ENCODE peak calls at places on chromosomes 13 and 19, in six cellular contexts. One of them, this sample, is unnamed.

GRCh38 chr19:38062959-38063786 is 156.2 kb downstream of the SIPA1L3 start:
- DNase-seq in left ventricle myocardium inferior: no peak
- DNase-seq in fibroblast of lung: peak; percentile 43
- DNase-seq in ovary: peak; percentile 30
- DNase-seq in tibial artery: no peak
- DNase-seq in HCT116: no peak
- DNase-seq in this sample: no peak

GRCh38 chr19:49153167-49153809 is 1.9 kb downstream of the HRC start:
- DNase-seq in tibial artery: no peak
- DNase-seq in HCT116: no peak
- DNase-seq in left ventricle myocardium inferior: no peak
- DNase-seq in ovary: no peak
- DNase-seq in fibroblast of lung: no peak
- DNase-seq in this sample: no peak

GRCh38 chr19:6737873-6738725 is 719 bp upstream of the GPR108 start:
- DNase-seq in left ventricle myocardium inferior: peak; percentile 93
- DNase-seq in HCT116: no peak
- DNase-seq in fibroblast of lung: peak; percentile 76
- DNase-seq in ovary: peak; percentile 94
- DNase-seq in tibial artery: peak; percentile 99
- DNase-seq in this sample: peak; percentile 75

GRCh38 chr13:112973577-112973951 is 4.5 kb downstream of the MCF2L start:
- DNase-seq in ovary: no peak
- DNase-seq in tibial artery: no peak
- DNase-seq in fibroblast of lung: no peak
- DNase-seq in left ventricle myocardium inferior: peak; percentile 12
- DNase-seq in HCT116: no peak
- DNase-seq in this sample: no peak

GRCh38 chr19:40433391-40434216 is 7.8 kb upstream of the SERTAD1 start:
- DNase-seq in tibial artery: peak; percentile 88
- DNase-seq in left ventricle myocardium inferior: peak; percentile 89
- DNase-seq in ovary: peak; percentile 90
- DNase-seq in fibroblast of lung: peak; percentile 91
- DNase-seq in HCT116: no peak
- DNase-seq in this sample: peak; percentile 55

GRCh38 chr19:49142866-49143335 is 12.3 kb downstream of the HRC start:
- DNase-seq in ovary: peak; percentile 79
- DNase-seq in fibroblast of lung: peak; percentile 91
- DNase-seq in left ventricle myocardium inferior: peak; percentile 92
- DNase-seq in tibial artery: peak; percentile 87
- DNase-seq in HCT116: no peak
- DNase-seq in this sample: peak; percentile 79

GRCh38 chr19:58356971-58357797 is 3.9 kb upstream of the A1BG start:
- DNase-seq in ovary: peak; percentile 28
- DNase-seq in fibroblast of lung: no peak
- DNase-seq in tibial artery: no peak
- DNase-seq in HCT116: no peak
- DNase-seq in left ventricle myocardium inferior: no peak
- DNase-seq in this sample: no peak

GRCh38 chr13:58202099-58202498 is 570.6 kb downstream of the PCDH17 start:
- DNase-seq in HCT116: no peak
- DNase-seq in tibial artery: no peak
- DNase-seq in ovary: no peak
- DNase-seq in left ventricle myocardium inferior: no peak
- DNase-seq in fibroblast of lung: no peak
- DNase-seq in this sample: no peak

GRCh38 chr19:4326837-4327251 is 11.8 kb downstream of the STAP2 start:
- DNase-seq in HCT116: no peak
- DNase-seq in ovary: peak; percentile 67
- DNase-seq in fibroblast of lung: no peak
- DNase-seq in tibial artery: no peak
- DNase-seq in left ventricle myocardium inferior: no peak
- DNase-seq in this sample: no peak

GRCh38 chr13:111177803-111178389 is 62.8 kb downstream of the ARHGEF7 start:
- DNase-seq in fibroblast of lung: peak; percentile 79
- DNase-seq in ovary: no peak
- DNase-seq in left ventricle myocardium inferior: no peak
- DNase-seq in tibial artery: no peak
- DNase-seq in HCT116: no peak
- DNase-seq in this sample: no peak

GRCh38 chr13:96650301-96650886 is 343.9 kb downstream of the OXGR1 start:
- DNase-seq in left ventricle myocardium inferior: no peak
- DNase-seq in fibroblast of lung: peak; percentile 88
- DNase-seq in ovary: no peak
- DNase-seq in HCT116: peak; percentile 3
- DNase-seq in tibial artery: no peak
- DNase-seq in this sample: no peak

GRCh38 chr13:110136660-110137585 is 170.0 kb downstream of the COL4A1 start:
- DNase-seq in fibroblast of lung: no peak
- DNase-seq in HCT116: no peak
- DNase-seq in ovary: no peak
- DNase-seq in tibial artery: no peak
- DNase-seq in left ventricle myocardium inferior: no peak
- DNase-seq in this sample: no peak

GRCh38 chr13:98988782-98989181 is 10.9 kb upstream of the DOCK9 start:
- DNase-seq in tibial artery: no peak
- DNase-seq in HCT116: no peak
- DNase-seq in left ventricle myocardium inferior: no peak
- DNase-seq in ovary: no peak
- DNase-seq in fibroblast of lung: no peak
- DNase-seq in this sample: no peak

GRCh38 chr19:1922803-1923202 is 17.6 kb downstream of the ADAT3 start:
- DNase-seq in ovary: no peak
- DNase-seq in tibial artery: no peak
- DNase-seq in fibroblast of lung: no peak
- DNase-seq in left ventricle myocardium inferior: no peak
- DNase-seq in HCT116: no peak
- DNase-seq in this sample: no peak

GRCh38 chr19:55646889-55647731 is 902 bp upstream of the CCDC106 start:
- DNase-seq in ovary: no peak
- DNase-seq in tibial artery: no peak
- DNase-seq in left ventricle myocardium inferior: no peak
- DNase-seq in HCT116: no peak
- DNase-seq in fibroblast of lung: no peak
- DNase-seq in this sample: no peak

GRCh38 chr19:1084024-1084868 is 10.9 kb downstream of the POLR2E start:
- DNase-seq in ovary: no peak
- DNase-seq in fibroblast of lung: no peak
- DNase-seq in HCT116: no peak
- DNase-seq in tibial artery: peak; percentile 17
- DNase-seq in left ventricle myocardium inferior: no peak
- DNase-seq in this sample: no peak

GRCh38 chr19:23817519-23817918 is 58.8 kb upstream of the ZNF681 start:
- DNase-seq in left ventricle myocardium inferior: no peak
- DNase-seq in fibroblast of lung: peak; percentile 14
- DNase-seq in HCT116: peak; percentile 4
- DNase-seq in ovary: no peak
- DNase-seq in tibial artery: no peak
- DNase-seq in this sample: no peak

GRCh38 chr13:20714161-20714560 is 10.7 kb downstream of the IL17D start:
- DNase-seq in tibial artery: no peak
- DNase-seq in HCT116: no peak
- DNase-seq in fibroblast of lung: peak; percentile 63
- DNase-seq in left ventricle myocardium inferior: no peak
- DNase-seq in ovary: no peak
- DNase-seq in this sample: no peak

GRCh38 chr13:51269039-51269438 is 46.8 kb downstream of the FAM124A start:
- DNase-seq in left ventricle myocardium inferior: no peak
- DNase-seq in fibroblast of lung: peak; percentile 60
- DNase-seq in HCT116: no peak
- DNase-seq in ovary: no peak
- DNase-seq in tibial artery: no peak
- DNase-seq in this sample: no peak

GRCh38 chr13:52788011-52788410 is 48.4 kb upstream of the CNMD start:
- DNase-seq in HCT116: no peak
- DNase-seq in left ventricle myocardium inferior: no peak
- DNase-seq in fibroblast of lung: no peak
- DNase-seq in ovary: no peak
- DNase-seq in tibial artery: no peak
- DNase-seq in this sample: no peak

GRCh38 chr19:57249329-57249728 is 8.9 kb downstream of the ZNF805 start:
- DNase-seq in fibroblast of lung: no peak
- DNase-seq in left ventricle myocardium inferior: no peak
- DNase-seq in HCT116: no peak
- DNase-seq in ovary: no peak
- DNase-seq in tibial artery: no peak
- DNase-seq in this sample: no peak

GRCh38 chr13:55439450-55439849 is 1701.3 kb upstream of the PRR20A start:
- DNase-seq in fibroblast of lung: no peak
- DNase-seq in HCT116: no peak
- DNase-seq in tibial artery: no peak
- DNase-seq in left ventricle myocardium inferior: no peak
- DNase-seq in ovary: no peak
- DNase-seq in this sample: no peak

GRCh38 chr13:71773534-71773933 is 93.5 kb downstream of the DACH1 start:
- DNase-seq in tibial artery: no peak
- DNase-seq in fibroblast of lung: no peak
- DNase-seq in ovary: no peak
- DNase-seq in left ventricle myocardium inferior: no peak
- DNase-seq in HCT116: no peak
- DNase-seq in this sample: no peak

GRCh38 chr19:2511570-2511969 is 35.6 kb downstream of the GADD45B start:
- DNase-seq in left ventricle myocardium inferior: no peak
- DNase-seq in HCT116: no peak
- DNase-seq in tibial artery: no peak
- DNase-seq in fibroblast of lung: no peak
- DNase-seq in ovary: no peak
- DNase-seq in this sample: no peak

GRCh38 chr13:32211788-32212187 is 103.4 kb downstream of the ZAR1L start:
- DNase-seq in ovary: no peak
- DNase-seq in HCT116: no peak
- DNase-seq in tibial artery: no peak
- DNase-seq in left ventricle myocardium inferior: no peak
- DNase-seq in fibroblast of lung: peak; percentile 98
- DNase-seq in this sample: no peak
- H3K27ac ChIP-seq in ovary: no peak overlapping the region
- H3K27ac ChIP-seq in HCT116: no peak overlapping the region
- H3K27ac ChIP-seq in tibial artery: peak overlapping the region; percentile 48
- H3K27ac ChIP-seq in left ventricle myocardium inferior: peak overlapping the region; percentile 82
- H3K27ac ChIP-seq in fibroblast of lung: peak overlapping the region; percentile 82
- H3K27ac ChIP-seq in this sample: no peak overlapping the region

DNA sequence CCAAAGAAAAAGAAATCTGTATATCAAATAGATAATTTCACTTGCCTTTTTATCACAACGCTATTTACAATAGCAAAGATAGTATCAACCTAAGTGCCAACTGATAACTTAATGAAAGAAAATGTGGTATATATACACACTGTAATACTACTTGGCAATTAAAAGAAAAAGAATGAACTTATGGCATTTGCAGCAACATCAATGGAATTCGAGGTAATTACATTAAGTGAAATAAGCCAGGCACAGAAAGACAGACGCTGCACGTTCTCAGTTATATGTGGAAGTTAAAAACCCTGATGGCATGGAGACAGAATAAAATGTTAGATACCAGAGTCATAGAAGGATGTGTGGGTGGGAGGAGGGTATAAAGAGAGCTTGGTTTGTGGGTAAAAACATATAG is 1260.5 kb upstream of the PCDH9 start:
- DNase-seq in HCT116: no peak
- DNase-seq in fibroblast of lung: no peak
- DNase-seq in tibial artery: no peak
- DNase-seq in ovary: no peak
- DNase-seq in left ventricle myocardium inferior: no peak
- DNase-seq in this sample: no peak
- H3K4me1 ChIP-seq in HCT116: no peaks in the 10 kb centered on the region
- H3K4me1 ChIP-seq in fibroblast of lung: no peaks in the 10 kb centered on the region
- H3K4me1 ChIP-seq in tibial artery: no peaks in the 10 kb centered on the region
- H3K4me1 ChIP-seq in ovary: no peaks in the 10 kb centered on the region
- H3K4me1 ChIP-seq in left ventricle myocardium inferior: no peaks in the 10 kb centered on the region
- H3K4me1 ChIP-seq in this sample: no peaks in the 10 kb centered on the region

DNA sequence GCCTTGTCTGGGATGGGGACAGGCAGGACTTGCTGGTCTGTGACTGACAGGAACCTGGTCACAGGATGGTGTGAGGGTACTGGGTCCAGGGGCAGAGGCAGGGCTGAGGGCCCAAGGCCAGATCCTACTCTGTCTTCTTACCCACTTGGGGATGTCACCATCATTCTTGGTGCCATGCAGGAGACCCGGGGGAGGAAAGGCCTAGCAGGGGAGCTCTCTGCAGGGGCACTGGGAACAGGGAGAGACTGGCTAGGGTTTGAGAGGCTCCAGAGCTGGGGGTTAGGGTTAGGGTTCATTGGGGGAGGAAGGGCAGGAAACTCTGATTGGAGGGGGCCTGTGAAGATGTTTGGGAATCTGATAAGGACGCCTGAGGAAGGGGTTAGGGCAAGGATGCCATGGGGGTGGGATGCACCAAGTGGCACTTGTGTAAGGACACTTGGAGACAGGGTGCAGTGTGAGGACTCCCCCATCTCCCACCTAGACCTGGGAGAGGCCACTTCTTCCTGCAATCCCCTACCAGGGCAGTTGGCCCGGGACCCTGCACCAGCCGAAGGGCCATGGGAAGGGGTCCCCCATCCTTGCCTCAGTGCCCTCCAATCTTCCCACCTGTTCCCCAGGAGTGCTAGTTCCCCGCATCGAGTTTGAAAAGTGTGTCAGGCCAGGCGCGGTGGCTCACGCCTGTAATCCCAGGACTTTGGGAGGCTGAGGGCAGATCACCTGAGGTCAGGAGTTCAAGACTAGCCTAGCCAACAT is 6.9 kb downstream of the PRR36 start:
- DNase-seq in HCT116: no peak
- DNase-seq in left ventricle myocardium inferior: no peak
- DNase-seq in fibroblast of lung: no peak
- DNase-seq in tibial artery: no peak
- DNase-seq in ovary: peak; percentile 24
- DNase-seq in this sample: no peak
- H3K4me3 ChIP-seq in HCT116: no peak overlapping the region
- H3K4me3 ChIP-seq in left ventricle myocardium inferior: no peak overlapping the region
- H3K4me3 ChIP-seq in fibroblast of lung: no peak overlapping the region
- H3K4me3 ChIP-seq in tibial artery: no peak overlapping the region
- H3K4me3 ChIP-seq in ovary: no peak overlapping the region
- H3K4me3 ChIP-seq in this sample: no peak overlapping the region

GRCh38 chr13:106520205-106521004 is 15.1 kb downstream of the EFNB2 start:
- DNase-seq in fibroblast of lung: no peak
- DNase-seq in ovary: no peak
- DNase-seq in left ventricle myocardium inferior: no peak
- DNase-seq in tibial artery: no peak
- DNase-seq in HCT116: no peak
- DNase-seq in this sample: no peak
- H3K27ac ChIP-seq in fibroblast of lung: no peak overlapping the region
- H3K27ac ChIP-seq in ovary: no peak overlapping the region
- H3K27ac ChIP-seq in left ventricle myocardium inferior: no peak overlapping the region
- H3K27ac ChIP-seq in tibial artery: no peak overlapping the region
- H3K27ac ChIP-seq in HCT116: no peak overlapping the region
- H3K27ac ChIP-seq in this sample: no peak overlapping the region

GRCh38 chr13:114130708-114131580 is 1.5 kb downstream of the RASA3 start:
- DNase-seq in ovary: no peak
- DNase-seq in left ventricle myocardium inferior: peak; percentile 55
- DNase-seq in tibial artery: peak; percentile 65
- DNase-seq in HCT116: no peak
- DNase-seq in fibroblast of lung: peak; percentile 94
- DNase-seq in this sample: peak; percentile 54
- H3K4me1 ChIP-seq in ovary: peaks cover 7% of the 10 kb centered on the region
- H3K4me1 ChIP-seq in left ventricle myocardium inferior: peaks cover 70% of the 10 kb centered on the region
- H3K4me1 ChIP-seq in tibial artery: peaks cover 42% of the 10 kb centered on the region
- H3K4me1 ChIP-seq in HCT116: peaks cover 30% of the 10 kb centered on the region
- H3K4me1 ChIP-seq in fibroblast of lung: peaks cover 20% of the 10 kb centered on the region
- H3K4me1 ChIP-seq in this sample: peaks cover 65% of the 10 kb centered on the region

This sample was measured in naive thymus-derived CD4-positive, alpha-beta T cell.